ENCODE peak calls at places on chromosomes 2 and 18, in ten cellular contexts. One of them, this sample, is unnamed.

GRCh38 chr2:135473567-135473966 is 57.5 kb downstream of the ZRANB3 start:
- DNase-seq in fibroblast of mammary gland: peak; percentile 17
- DNase-seq in small intestine: peak; percentile 1
- DNase-seq in body of pancreas: no peak
- DNase-seq in AG04450: no peak
- DNase-seq in breast epithelium: no peak
- DNase-seq in fibroblast of the aortic adventitia: peak; percentile 12
- DNase-seq in GM23248: peak; percentile 34
- DNase-seq in CD8-positive, alpha-beta T cell: peak; percentile 32
- DNase-seq in iPS DF 6.9: peak; percentile 4
- DNase-seq in this sample: peak; percentile 36

GRCh38 chr2:72149556-72150156 is 2.0 kb upstream of the CYP26B1 start:
- DNase-seq in fibroblast of mammary gland: no peak
- DNase-seq in small intestine: no peak
- DNase-seq in body of pancreas: peak; percentile 20
- DNase-seq in AG04450: no peak
- DNase-seq in breast epithelium: peak; percentile 19
- DNase-seq in fibroblast of the aortic adventitia: no peak
- DNase-seq in GM23248: peak; percentile 49
- DNase-seq in CD8-positive, alpha-beta T cell: no peak
- DNase-seq in iPS DF 6.9: no peak
- DNase-seq in this sample: no peak

GRCh38 chr2:98399112-98399511 is 45.5 kb upstream of the INPP4A start:
- DNase-seq in fibroblast of mammary gland: no peak
- DNase-seq in small intestine: no peak
- DNase-seq in body of pancreas: no peak
- DNase-seq in AG04450: no peak
- DNase-seq in breast epithelium: no peak
- DNase-seq in fibroblast of the aortic adventitia: no peak
- DNase-seq in GM23248: no peak
- DNase-seq in CD8-positive, alpha-beta T cell: no peak
- DNase-seq in iPS DF 6.9: no peak
- DNase-seq in this sample: no peak

GRCh38 chr2:11963966-11964365 is 217.5 kb downstream of the LPIN1 start:
- DNase-seq in fibroblast of mammary gland: no peak
- DNase-seq in small intestine: no peak
- DNase-seq in body of pancreas: no peak
- DNase-seq in AG04450: no peak
- DNase-seq in breast epithelium: no peak
- DNase-seq in fibroblast of the aortic adventitia: no peak
- DNase-seq in GM23248: no peak
- DNase-seq in CD8-positive, alpha-beta T cell: no peak
- DNase-seq in iPS DF 6.9: no peak
- DNase-seq in this sample: no peak

GRCh38 chr2:102439065-102439695 is 16.2 kb downstream of the IL18RAP start:
- DNase-seq in fibroblast of mammary gland: peak; percentile 67
- DNase-seq in small intestine: no peak
- DNase-seq in body of pancreas: no peak
- DNase-seq in AG04450: peak; percentile 52
- DNase-seq in breast epithelium: no peak
- DNase-seq in fibroblast of the aortic adventitia: peak; percentile 53
- DNase-seq in GM23248: peak; percentile 78
- DNase-seq in CD8-positive, alpha-beta T cell: no peak
- DNase-seq in iPS DF 6.9: no peak
- DNase-seq in this sample: peak; percentile 66

GRCh38 chr18:79792096-79792987 is 5.4 kb upstream of the KCNG2 start:
- DNase-seq in fibroblast of mammary gland: no peak
- DNase-seq in small intestine: no peak
- DNase-seq in body of pancreas: no peak
- DNase-seq in AG04450: no peak
- DNase-seq in breast epithelium: no peak
- DNase-seq in fibroblast of the aortic adventitia: no peak
- DNase-seq in GM23248: no peak
- DNase-seq in CD8-positive, alpha-beta T cell: no peak
- DNase-seq in iPS DF 6.9: no peak
- DNase-seq in this sample: no peak

GRCh38 chr2:222504714-222505113 is 80.4 kb downstream of the SGPP2 start:
- DNase-seq in fibroblast of mammary gland: no peak
- DNase-seq in small intestine: peak; percentile 37
- DNase-seq in body of pancreas: no peak
- DNase-seq in AG04450: no peak
- DNase-seq in breast epithelium: no peak
- DNase-seq in fibroblast of the aortic adventitia: no peak
- DNase-seq in GM23248: no peak
- DNase-seq in CD8-positive, alpha-beta T cell: no peak
- DNase-seq in iPS DF 6.9: no peak
- DNase-seq in this sample: no peak

GRCh38 chr2:10497797-10498251 is 49.7 kb upstream of the ODC1 start:
- DNase-seq in fibroblast of mammary gland: peak; percentile 59
- DNase-seq in small intestine: peak; percentile 91
- DNase-seq in body of pancreas: no peak
- DNase-seq in AG04450: no peak
- DNase-seq in breast epithelium: peak; percentile 45
- DNase-seq in fibroblast of the aortic adventitia: peak; percentile 60
- DNase-seq in GM23248: peak; percentile 98
- DNase-seq in CD8-positive, alpha-beta T cell: peak; percentile 83
- DNase-seq in iPS DF 6.9: no peak
- DNase-seq in this sample: peak; percentile 67

DNA sequence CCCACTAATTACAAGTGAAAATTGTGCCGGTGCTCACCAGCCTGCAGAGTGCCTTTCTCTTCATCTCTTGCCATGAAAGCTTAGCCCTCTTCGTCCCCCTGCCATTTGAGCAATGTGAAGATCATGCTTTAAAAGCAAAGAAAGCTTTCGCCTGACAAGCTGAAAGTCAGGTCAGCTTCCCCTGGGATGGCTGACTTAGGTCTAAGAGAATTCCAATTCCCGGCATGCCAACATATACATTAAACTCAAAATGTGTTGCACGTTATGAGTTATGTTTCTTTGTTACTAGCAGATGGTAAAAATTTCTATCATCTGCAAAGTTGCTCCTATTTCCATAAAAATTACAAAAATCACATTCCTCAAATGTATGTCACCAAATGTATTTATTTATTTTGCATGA is 129.8 kb downstream of the AFF3 start:
- DNase-seq in fibroblast of mammary gland: no peak
- DNase-seq in small intestine: no peak
- DNase-seq in body of pancreas: no peak
- DNase-seq in AG04450: no peak
- DNase-seq in breast epithelium: no peak
- DNase-seq in fibroblast of the aortic adventitia: no peak
- DNase-seq in GM23248: peak; percentile 18
- DNase-seq in CD8-positive, alpha-beta T cell: no peak
- DNase-seq in iPS DF 6.9: no peak
- DNase-seq in this sample: no peak
- H3K4me3 ChIP-seq in fibroblast of mammary gland: no peak overlapping the region
- H3K4me3 ChIP-seq in small intestine: no peak overlapping the region
- H3K4me3 ChIP-seq in body of pancreas: no peak overlapping the region
- H3K4me3 ChIP-seq in AG04450: no peak overlapping the region
- H3K4me3 ChIP-seq in breast epithelium: no peak overlapping the region
- H3K4me3 ChIP-seq in fibroblast of the aortic adventitia: no peak overlapping the region
- H3K4me3 ChIP-seq in GM23248: no peak overlapping the region
- H3K4me3 ChIP-seq in CD8-positive, alpha-beta T cell: no peak overlapping the region
- H3K4me3 ChIP-seq in iPS DF 6.9: no peak overlapping the region
- H3K4me3 ChIP-seq in this sample: no peak overlapping the region

GRCh38 chr2:79122676-79123075 is 2.4 kb downstream of the REG1A start:
- DNase-seq in fibroblast of mammary gland: no peak
- DNase-seq in small intestine: no peak
- DNase-seq in body of pancreas: peak; percentile 60
- DNase-seq in AG04450: no peak
- DNase-seq in breast epithelium: no peak
- DNase-seq in fibroblast of the aortic adventitia: no peak
- DNase-seq in GM23248: no peak
- DNase-seq in CD8-positive, alpha-beta T cell: no peak
- DNase-seq in iPS DF 6.9: no peak
- DNase-seq in this sample: no peak

GRCh38 chr2:79125721-79125985 is 5.4 kb downstream of the REG1A start:
- DNase-seq in fibroblast of mammary gland: no peak
- DNase-seq in small intestine: no peak
- DNase-seq in body of pancreas: no peak
- DNase-seq in AG04450: no peak
- DNase-seq in breast epithelium: no peak
- DNase-seq in fibroblast of the aortic adventitia: no peak
- DNase-seq in GM23248: no peak
- DNase-seq in CD8-positive, alpha-beta T cell: no peak
- DNase-seq in iPS DF 6.9: no peak
- DNase-seq in this sample: no peak

GRCh38 chr2:79128406-79128805 is 8.1 kb downstream of the REG1A start:
- DNase-seq in fibroblast of mammary gland: no peak
- DNase-seq in small intestine: no peak
- DNase-seq in body of pancreas: no peak
- DNase-seq in AG04450: no peak
- DNase-seq in breast epithelium: no peak
- DNase-seq in fibroblast of the aortic adventitia: no peak
- DNase-seq in GM23248: no peak
- DNase-seq in CD8-positive, alpha-beta T cell: no peak
- DNase-seq in iPS DF 6.9: no peak
- DNase-seq in this sample: no peak

GRCh38 chr2:79129260-79129659 is 9.0 kb downstream of the REG1A start:
- DNase-seq in fibroblast of mammary gland: no peak
- DNase-seq in small intestine: no peak
- DNase-seq in body of pancreas: no peak
- DNase-seq in AG04450: no peak
- DNase-seq in breast epithelium: no peak
- DNase-seq in fibroblast of the aortic adventitia: no peak
- DNase-seq in GM23248: no peak
- DNase-seq in CD8-positive, alpha-beta T cell: no peak
- DNase-seq in iPS DF 6.9: no peak
- DNase-seq in this sample: no peak

GRCh38 chr2:79124907-79125720 is 4.8 kb downstream of the REG1A start:
- DNase-seq in fibroblast of mammary gland: no peak
- DNase-seq in small intestine: no peak
- DNase-seq in body of pancreas: peak; percentile 39
- DNase-seq in AG04450: no peak
- DNase-seq in breast epithelium: no peak
- DNase-seq in fibroblast of the aortic adventitia: no peak
- DNase-seq in GM23248: no peak
- DNase-seq in CD8-positive, alpha-beta T cell: no peak
- DNase-seq in iPS DF 6.9: no peak
- DNase-seq in this sample: no peak
- H3K4me3 ChIP-seq in fibroblast of mammary gland: no peak overlapping the region
- H3K4me3 ChIP-seq in small intestine: no peak overlapping the region
- H3K4me3 ChIP-seq in body of pancreas: no peak overlapping the region
- H3K4me3 ChIP-seq in AG04450: no peak overlapping the region
- H3K4me3 ChIP-seq in breast epithelium: no peak overlapping the region
- H3K4me3 ChIP-seq in fibroblast of the aortic adventitia: no peak overlapping the region
- H3K4me3 ChIP-seq in GM23248: no peak overlapping the region
- H3K4me3 ChIP-seq in CD8-positive, alpha-beta T cell: no peak overlapping the region
- H3K4me3 ChIP-seq in iPS DF 6.9: no peak overlapping the region
- H3K4me3 ChIP-seq in this sample: no peak overlapping the region

GRCh38 chr18:77106331-77106730 is 26.3 kb downstream of the MBP start:
- DNase-seq in fibroblast of mammary gland: no peak
- DNase-seq in small intestine: peak; percentile 45
- DNase-seq in body of pancreas: no peak
- DNase-seq in AG04450: no peak
- DNase-seq in breast epithelium: no peak
- DNase-seq in fibroblast of the aortic adventitia: no peak
- DNase-seq in GM23248: no peak
- DNase-seq in CD8-positive, alpha-beta T cell: peak; percentile 93
- DNase-seq in iPS DF 6.9: no peak
- DNase-seq in this sample: no peak

GRCh38 chr18:77110400-77110799 is 22.2 kb downstream of the MBP start:
- DNase-seq in fibroblast of mammary gland: no peak
- DNase-seq in small intestine: no peak
- DNase-seq in body of pancreas: no peak
- DNase-seq in AG04450: no peak
- DNase-seq in breast epithelium: no peak
- DNase-seq in fibroblast of the aortic adventitia: no peak
- DNase-seq in GM23248: no peak
- DNase-seq in CD8-positive, alpha-beta T cell: no peak
- DNase-seq in iPS DF 6.9: no peak
- DNase-seq in this sample: no peak

GRCh38 chr18:77108821-77109692 is 23.5 kb downstream of the MBP start:
- DNase-seq in fibroblast of mammary gland: no peak
- DNase-seq in small intestine: no peak
- DNase-seq in body of pancreas: no peak
- DNase-seq in AG04450: no peak
- DNase-seq in breast epithelium: no peak
- DNase-seq in fibroblast of the aortic adventitia: no peak
- DNase-seq in GM23248: no peak
- DNase-seq in CD8-positive, alpha-beta T cell: no peak
- DNase-seq in iPS DF 6.9: no peak
- DNase-seq in this sample: no peak

GRCh38 chr18:77107218-77107815 is 25.3 kb downstream of the MBP start:
- DNase-seq in fibroblast of mammary gland: peak; percentile 32
- DNase-seq in small intestine: no peak
- DNase-seq in body of pancreas: no peak
- DNase-seq in AG04450: no peak
- DNase-seq in breast epithelium: no peak
- DNase-seq in fibroblast of the aortic adventitia: peak; percentile 49
- DNase-seq in GM23248: no peak
- DNase-seq in CD8-positive, alpha-beta T cell: no peak
- DNase-seq in iPS DF 6.9: no peak
- DNase-seq in this sample: no peak

DNA sequence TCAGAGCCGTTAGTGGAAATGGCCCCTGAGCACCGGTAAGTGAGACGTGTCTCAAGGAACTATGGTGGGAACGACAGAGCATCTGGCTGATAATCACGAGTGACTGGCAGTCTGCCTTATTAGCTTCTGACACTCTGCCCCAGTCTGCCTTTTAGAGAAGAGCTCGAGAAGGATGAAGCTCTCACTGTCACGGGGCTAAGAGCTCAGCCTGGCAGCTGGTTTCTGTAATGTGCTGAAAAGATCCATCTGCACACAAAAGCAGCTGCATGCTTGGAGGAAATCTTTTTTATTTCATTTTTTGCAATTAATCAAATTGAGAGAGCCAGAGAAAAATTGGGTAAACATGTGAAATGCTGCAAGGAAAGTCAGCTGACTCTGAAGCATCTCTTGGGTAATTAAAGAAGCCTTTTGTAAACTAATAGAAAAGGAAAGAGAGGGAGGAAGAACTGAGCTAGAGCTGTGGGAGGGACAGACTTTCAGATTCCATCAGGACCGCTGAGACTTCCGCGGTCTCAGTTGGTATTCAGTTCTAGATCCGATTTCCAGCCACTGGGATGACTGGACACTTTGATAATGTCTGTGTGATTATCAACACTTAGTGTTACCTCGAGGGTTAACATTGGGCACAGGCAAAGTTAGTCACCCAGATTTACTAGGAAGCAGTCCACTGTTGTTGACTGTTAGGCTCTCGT is 24.4 kb downstream of the MBP start:
- DNase-seq in fibroblast of mammary gland: peak; percentile 91
- DNase-seq in small intestine: no peak
- DNase-seq in body of pancreas: no peak
- DNase-seq in AG04450: peak; percentile 79
- DNase-seq in breast epithelium: peak; percentile 57
- DNase-seq in fibroblast of the aortic adventitia: peak; percentile 95
- DNase-seq in GM23248: peak; percentile 89
- DNase-seq in CD8-positive, alpha-beta T cell: no peak
- DNase-seq in iPS DF 6.9: no peak
- DNase-seq in this sample: peak; percentile 82
- H3K4me3 ChIP-seq in fibroblast of mammary gland: no peak overlapping the region
- H3K4me3 ChIP-seq in small intestine: no peak overlapping the region
- H3K4me3 ChIP-seq in body of pancreas: no peak overlapping the region
- H3K4me3 ChIP-seq in AG04450: peak overlapping the region; percentile 25
- H3K4me3 ChIP-seq in breast epithelium: no peak overlapping the region
- H3K4me3 ChIP-seq in fibroblast of the aortic adventitia: peak overlapping the region; percentile 33
- H3K4me3 ChIP-seq in GM23248: peak overlapping the region; percentile 49
- H3K4me3 ChIP-seq in CD8-positive, alpha-beta T cell: no peak overlapping the region
- H3K4me3 ChIP-seq in iPS DF 6.9: no peak overlapping the region
- H3K4me3 ChIP-seq in this sample: no peak overlapping the region

GRCh38 chr2:63040586-63040985 is 10.0 kb upstream of the OTX1 start:
- DNase-seq in fibroblast of mammary gland: no peak
- DNase-seq in small intestine: no peak
- DNase-seq in body of pancreas: no peak
- DNase-seq in AG04450: no peak
- DNase-seq in breast epithelium: no peak
- DNase-seq in fibroblast of the aortic adventitia: no peak
- DNase-seq in GM23248: no peak
- DNase-seq in CD8-positive, alpha-beta T cell: no peak
- DNase-seq in iPS DF 6.9: no peak
- DNase-seq in this sample: no peak

GRCh38 chr2:63035169-63035568 is 15.5 kb upstream of the OTX1 start:
- DNase-seq in fibroblast of mammary gland: no peak
- DNase-seq in small intestine: no peak
- DNase-seq in body of pancreas: no peak
- DNase-seq in AG04450: no peak
- DNase-seq in breast epithelium: no peak
- DNase-seq in fibroblast of the aortic adventitia: no peak
- DNase-seq in GM23248: no peak
- DNase-seq in CD8-positive, alpha-beta T cell: no peak
- DNase-seq in iPS DF 6.9: no peak
- DNase-seq in this sample: no peak

GRCh38 chr2:63035686-63036085 is 14.9 kb upstream of the OTX1 start:
- DNase-seq in fibroblast of mammary gland: no peak
- DNase-seq in small intestine: no peak
- DNase-seq in body of pancreas: no peak
- DNase-seq in AG04450: no peak
- DNase-seq in breast epithelium: no peak
- DNase-seq in fibroblast of the aortic adventitia: no peak
- DNase-seq in GM23248: no peak
- DNase-seq in CD8-positive, alpha-beta T cell: no peak
- DNase-seq in iPS DF 6.9: no peak
- DNase-seq in this sample: no peak

GRCh38 chr2:63034575-63034974 is 16.1 kb upstream of the OTX1 start:
- DNase-seq in fibroblast of mammary gland: no peak
- DNase-seq in small intestine: no peak
- DNase-seq in body of pancreas: no peak
- DNase-seq in AG04450: no peak
- DNase-seq in breast epithelium: no peak
- DNase-seq in fibroblast of the aortic adventitia: no peak
- DNase-seq in GM23248: no peak
- DNase-seq in CD8-positive, alpha-beta T cell: no peak
- DNase-seq in iPS DF 6.9: no peak
- DNase-seq in this sample: no peak

DNA sequence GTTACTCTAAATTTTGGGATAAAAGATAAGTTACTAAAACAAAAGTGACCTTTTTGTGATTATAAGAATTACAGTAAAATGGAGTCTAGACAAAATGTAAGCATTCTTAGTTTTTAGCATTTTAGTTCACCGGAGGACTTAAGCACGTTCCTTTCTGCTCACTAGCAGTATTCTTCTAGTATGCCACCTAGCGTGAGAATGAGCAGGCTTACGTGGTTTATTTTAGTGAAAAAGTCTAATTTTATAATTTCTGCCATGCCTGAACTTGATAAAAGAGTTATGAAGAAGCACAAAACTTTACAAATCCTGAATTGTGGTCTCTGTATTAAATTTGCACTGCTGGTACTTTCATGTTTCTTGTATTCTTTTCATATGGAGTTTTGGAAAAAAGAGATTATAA is 12.6 kb upstream of the OTX1 start:
- DNase-seq in fibroblast of mammary gland: no peak
- DNase-seq in small intestine: no peak
- DNase-seq in body of pancreas: no peak
- DNase-seq in AG04450: no peak
- DNase-seq in breast epithelium: no peak
- DNase-seq in fibroblast of the aortic adventitia: no peak
- DNase-seq in GM23248: no peak
- DNase-seq in CD8-positive, alpha-beta T cell: no peak
- DNase-seq in iPS DF 6.9: no peak
- DNase-seq in this sample: no peak
- H3K4me3 ChIP-seq in fibroblast of mammary gland: no peak overlapping the region
- H3K4me3 ChIP-seq in small intestine: no peak overlapping the region
- H3K4me3 ChIP-seq in body of pancreas: no peak overlapping the region
- H3K4me3 ChIP-seq in AG04450: no peak overlapping the region
- H3K4me3 ChIP-seq in breast epithelium: no peak overlapping the region
- H3K4me3 ChIP-seq in fibroblast of the aortic adventitia: no peak overlapping the region
- H3K4me3 ChIP-seq in GM23248: no peak overlapping the region
- H3K4me3 ChIP-seq in CD8-positive, alpha-beta T cell: no peak overlapping the region
- H3K4me3 ChIP-seq in iPS DF 6.9: no peak overlapping the region
- H3K4me3 ChIP-seq in this sample: no peak overlapping the region